ENCODE peak calls at places on chromosomes 5 and 9, in six cellular contexts. R is GM23338, M is AG09309, J is retinal pigment epithelial cell, D is fibroblast of pulmonary artery, A is brain microvascular endothelial cell. N is an unnamed sample.

GRCh38 chr9:10232352-10232930 is 380.4 kb downstream of the PTPRD start:
- DNase-seq in D (peak), A (peak), M (no peak), J (no peak), R (peak), N (peak)

GRCh38 chr5:126274819-126275218 is 148.4 kb upstream of the GRAMD2B start:
- DNase-seq in A (no peak), R (no peak), D (no peak), J (no peak), M (no peak), N (no peak)

GRCh38 chr9:136696502-136696901 is 9.2 kb upstream of the AGPAT2 start:
- DNase-seq in D (no peak), R (no peak), M (no peak), A (no peak), J (no peak), N (no peak)

GRCh38 chr5:9927106-9927505 is 297.0 kb upstream of the TAS2R1 start:
- DNase-seq in D (peak), J (peak), A (peak), M (no peak), R (peak), N (no peak)

GRCh38 chr5:98722188-98722587 is 51.3 kb upstream of the RGMB start:
- DNase-seq in A (no peak), M (no peak), J (no peak), R (no peak), D (no peak), N (no peak)

GRCh38 chr5:54090495-54091084 is 219.8 kb downstream of the ARL15 start:
- DNase-seq in D (peak), M (peak), J (peak), A (peak), R (peak), N (peak)

GRCh38 chr5:77155179-77155839 is 55.2 kb upstream of the PDE8B start:
- DNase-seq in J (no peak), M (no peak), D (no peak), R (no peak), A (no peak), N (no peak)

GRCh38 chr9:86036555-86036954 is 62.8 kb downstream of the GOLM1 start:
- DNase-seq in A (no peak), R (no peak), J (no peak), M (no peak), D (no peak), N (no peak)

GRCh38 chr5:159133041-159133741 is 33.5 kb upstream of the EBF1 start:
- DNase-seq in A (peak), R (peak), J (peak), M (peak), D (peak), N (peak)

GRCh38 chr5:151066920-151067319 is 13.9 kb downstream of the TNIP1 start:
- DNase-seq in R (no peak), D (no peak), A (no peak), J (no peak), M (no peak), N (no peak)
- H3K4me3 ChIP-seq in R (no peak), D (no peak), A (no peak), J (no peak), M (no peak), N (no peak)

DNA sequence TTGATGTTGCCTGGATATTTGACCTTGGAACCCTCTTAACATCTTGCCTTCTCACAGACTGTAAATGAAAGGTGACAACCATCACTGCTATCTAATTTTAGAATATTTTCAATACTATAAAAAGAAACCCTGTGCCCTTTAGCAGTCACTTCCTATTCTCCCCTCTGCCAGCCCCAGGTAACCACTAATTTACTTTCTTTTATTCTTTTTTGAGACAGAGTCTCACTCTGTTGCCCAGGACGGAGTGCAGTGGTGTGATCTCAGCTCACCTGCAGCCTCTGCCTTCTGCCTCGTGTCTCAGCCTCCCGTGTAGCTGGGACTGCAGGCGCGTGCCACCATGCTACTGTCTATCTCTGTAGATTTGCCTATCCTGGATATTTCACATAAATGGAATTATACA is 43.6 kb downstream of the FRMPD1 start:
- DNase-seq in D (no peak), R (no peak), M (no peak), J (no peak), A (no peak), N (no peak)
- H3K4me3 ChIP-seq in D (no peak), R (no peak), M (no peak), J (no peak), A (no peak), N (no peak)

GRCh38 chr9:23477908-23478307 is 348.1 kb downstream of the ELAVL2 start:
- DNase-seq in R (no peak), M (no peak), D (no peak), A (no peak), J (no peak), N (no peak)
- H3K4me3 ChIP-seq in R (no peak), M (no peak), D (no peak), A (no peak), J (no peak), N (no peak)

DNA sequence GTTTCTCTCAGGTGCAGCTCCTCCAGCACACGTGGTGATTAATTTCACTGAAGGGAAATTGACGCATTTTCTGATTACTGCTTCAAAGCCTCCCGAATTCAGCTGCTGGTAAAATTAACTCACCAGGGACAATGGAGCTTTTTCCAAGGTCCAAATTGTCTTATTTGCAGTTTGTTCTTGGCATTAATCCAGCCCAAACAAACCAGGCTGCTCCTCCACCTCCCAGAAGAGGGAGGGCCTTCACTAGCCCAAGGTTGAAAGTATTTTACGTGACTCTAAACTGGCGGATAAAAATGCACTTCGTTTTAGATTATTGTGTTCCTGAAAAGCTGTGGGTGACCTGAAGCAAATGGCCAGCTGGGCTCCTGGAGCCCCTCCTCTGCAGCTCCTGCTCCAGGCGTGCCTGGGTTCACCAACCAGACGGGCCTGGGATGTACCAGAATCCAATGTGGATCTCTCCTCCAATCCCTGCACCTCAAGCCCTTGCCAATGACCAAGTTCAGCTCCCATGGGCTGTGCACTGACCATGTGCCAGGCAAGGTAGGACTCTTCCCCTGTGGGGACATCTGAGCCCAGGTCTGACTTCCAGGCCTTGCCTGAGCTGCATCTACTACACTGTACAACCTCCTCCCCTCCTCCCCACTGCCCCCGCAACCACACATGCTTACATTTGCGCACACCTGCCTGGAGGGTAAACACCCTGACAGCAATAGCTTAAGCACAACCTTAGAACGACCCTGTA is 193.4 kb downstream of the CDK5RAP2 start:
- DNase-seq in M (no peak), A (no peak), D (peak), R (no peak), J (no peak), N (peak)
- H3K4me3 ChIP-seq in M (no peak), A (no peak), D (no peak), R (no peak), J (no peak), N (no peak)

DNA sequence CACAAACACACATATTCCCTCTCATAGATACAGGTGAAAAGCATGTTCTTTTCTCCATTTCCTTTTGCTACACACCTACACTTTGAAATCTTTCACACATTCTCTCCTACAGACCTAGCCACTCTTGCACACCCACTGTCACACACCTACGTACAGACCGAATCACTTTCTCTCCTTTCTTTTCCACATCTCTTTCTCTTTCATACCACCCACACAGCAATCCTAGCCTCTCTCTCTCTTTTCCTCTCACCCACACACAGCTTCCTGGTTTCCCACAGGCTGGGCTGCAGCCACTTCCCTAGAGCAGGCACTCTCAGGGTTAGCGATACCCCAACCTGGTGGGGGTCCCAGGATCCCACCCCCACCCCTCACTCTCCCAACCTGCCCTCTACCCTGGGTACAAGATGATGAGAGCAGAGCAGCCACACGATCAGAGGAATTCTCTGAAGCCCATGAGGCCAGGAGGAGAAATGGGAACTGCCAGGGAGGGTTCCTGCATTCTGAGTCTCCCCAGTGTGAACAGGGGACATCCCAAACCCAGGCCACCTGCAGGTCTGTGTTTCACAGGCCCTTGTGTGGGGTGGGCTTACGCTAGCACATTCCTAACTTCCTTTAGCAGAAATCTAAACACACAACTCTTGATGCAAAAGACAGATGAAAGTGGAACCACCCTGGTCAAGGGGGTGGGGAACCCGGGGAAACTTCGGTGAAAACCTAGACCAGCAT is 17.1 kb upstream of the SYNPO start:
- DNase-seq in M (no peak), A (no peak), J (no peak), R (no peak), D (no peak), N (no peak)
- H3K4me3 ChIP-seq in M (no peak), A (no peak), J (no peak), R (no peak), D (no peak), N (no peak)

N was measured in fibroblast of mammary gland.